ENCODE peak calls at places on chromosomes 2 and 18, in seven cellular contexts. T, P, H, J, Z, L and B are unnamed samples.

GRCh38 chr2:118529931-118530330 is 317.5 kb downstream of the EN1 start:
- DNase-seq in T (no peak), P (no peak), H (no peak), J (no peak), Z (no peak), L (no peak), B (no peak)

GRCh38 chr18:54023471-54023870 is 201.0 kb downstream of the MBD2 start:
- DNase-seq in T (no peak), P (no peak), H (no peak), J (no peak), Z (no peak), L (peak), B (no peak)

GRCh38 chr2:158103358-158104021 is 1.8 kb downstream of the UPP2 start:
- DNase-seq in T (no peak), P (no peak), H (no peak), J (peak), Z (no peak), L (no peak), B (no peak)

GRCh38 chr18:51195602-51196115 is 1.8 kb downstream of the MEX3C start:
- DNase-seq in T (no peak), P (peak), H (peak), J (peak), Z (peak), L (peak), B (no peak)

GRCh38 chr2:105576440-105577241 is 168.1 kb upstream of the NCK2 start:
- DNase-seq in T (peak), P (no peak), H (peak), J (peak), Z (peak), L (peak), B (peak)

GRCh38 chr2:183253441-183254130 is 129.3 kb downstream of the NUP35 start:
- DNase-seq in T (no peak), P (no peak), H (peak), J (no peak), Z (no peak), L (no peak), B (no peak)

GRCh38 chr2:129061079-129061785 is 742.6 kb upstream of the HS6ST1 start:
- DNase-seq in T (peak), P (no peak), H (peak), J (no peak), Z (no peak), L (no peak), B (peak)

GRCh38 chr18:11752116-11752911 is 63.2 kb downstream of the GNAL start:
- DNase-seq in T (no peak), P (no peak), H (peak), J (no peak), Z (no peak), L (no peak), B (no peak)

GRCh38 chr18:55048892-55049291 is 89.6 kb upstream of the CCDC68 start:
- DNase-seq in T (no peak), P (no peak), H (no peak), J (peak), Z (no peak), L (peak), B (no peak)

GRCh38 chr2:44777542-44777941 is 164.0 kb upstream of the SIX3 start:
- DNase-seq in T (peak), P (no peak), H (peak), J (no peak), Z (no peak), L (no peak), B (no peak)

GRCh38 chr18:21361297-21361880 is 119.4 kb downstream of the GREB1L start:
- DNase-seq in T (no peak), P (no peak), H (no peak), J (no peak), Z (peak), L (no peak), B (no peak)

GRCh38 chr2:127313359-127313758 is 19.4 kb upstream of the ERCC3 start:
- DNase-seq in T (peak), P (no peak), H (peak), J (no peak), Z (no peak), L (no peak), B (peak)

GRCh38 chr18:37222383-37223378 is 342.9 kb downstream of the CELF4 start:
- DNase-seq in T (no peak), P (no peak), H (no peak), J (no peak), Z (no peak), L (no peak), B (no peak)

GRCh38 chr2:101608411-101609317 is 88.8 kb upstream of the MAP4K4 start:
- DNase-seq in T (no peak), P (no peak), H (no peak), J (no peak), Z (no peak), L (no peak), B (no peak)

GRCh38 chr2:9312591-9312990 is 106.0 kb downstream of the ASAP2 start:
- DNase-seq in T (no peak), P (no peak), H (no peak), J (no peak), Z (no peak), L (no peak), B (no peak)

GRCh38 chr2:230899786-230900185 is 25.3 kb downstream of the GPR55 start:
- DNase-seq in T (no peak), P (no peak), H (no peak), J (no peak), Z (no peak), L (no peak), B (no peak)

GRCh38 chr2:27442981-27443323 is 771 bp downstream of the KRTCAP3 start:
- DNase-seq in T (no peak), P (peak), H (no peak), J (no peak), Z (no peak), L (no peak), B (no peak)

GRCh38 chr18:57705861-57706590 is 84.4 kb upstream of the NARS1 start:
- DNase-seq in T (no peak), P (no peak), H (no peak), J (peak), Z (no peak), L (no peak), B (no peak)

GRCh38 chr2:21694536-21694935 is 570.8 kb downstream of the TDRD15 start:
- DNase-seq in T (no peak), P (no peak), H (no peak), J (no peak), Z (no peak), L (no peak), B (no peak)

GRCh38 chr2:73877071-73877802 is 15.6 kb upstream of the ACTG2 start:
- DNase-seq in T (no peak), P (no peak), H (peak), J (no peak), Z (no peak), L (no peak), B (no peak)

GRCh38 chr18:53909668-53910067 is 314.8 kb downstream of the MBD2 start:
- DNase-seq in T (no peak), P (no peak), H (peak), J (peak), Z (no peak), L (no peak), B (peak)

GRCh38 chr2:17579605-17580318 is 39.3 kb downstream of the VSNL1 start:
- DNase-seq in T (no peak), P (no peak), H (no peak), J (no peak), Z (no peak), L (no peak), B (no peak)

GRCh38 chr2:209985879-209986278 is 16.6 kb upstream of the RPE start:
- DNase-seq in T (no peak), P (no peak), H (peak), J (no peak), Z (no peak), L (no peak), B (no peak)

GRCh38 chr2:216758431-216759155 is 63.2 kb upstream of the IGFBP5 start:
- DNase-seq in T (no peak), P (no peak), H (no peak), J (no peak), Z (no peak), L (no peak), B (no peak)

GRCh38 chr2:218230882-218231281 is 13.9 kb downstream of the ARPC2 start:
- DNase-seq in T (peak), P (peak), H (peak), J (peak), Z (no peak), L (no peak), B (no peak)

GRCh38 chr18:6628189-6628588 is 101.3 kb upstream of the ARHGAP28 start:
- DNase-seq in T (no peak), P (peak), H (no peak), J (no peak), Z (no peak), L (no peak), B (no peak)

GRCh38 chr2:156405586-156405985 is 30.6 kb upstream of the GPD2 start:
- DNase-seq in T (no peak), P (peak), H (peak), J (peak), Z (no peak), L (no peak), B (no peak)

GRCh38 chr2:65554765-65555561 is 122.6 kb upstream of the SPRED2 start:
- DNase-seq in T (no peak), P (no peak), H (peak), J (no peak), Z (no peak), L (no peak), B (no peak)

GRCh38 chr18:21241224-21242131 is 554 bp upstream of the GREB1L start:
- DNase-seq in T (no peak), P (no peak), H (peak), J (no peak), Z (no peak), L (no peak), B (no peak)

GRCh38 chr2:53913721-53914120 is 54.0 kb upstream of the GPR75 start:
- DNase-seq in T (peak), P (no peak), H (peak), J (no peak), Z (no peak), L (peak), B (no peak)

GRCh38 chr2:114550895-114551793 is 108.7 kb downstream of the DPP10 start:
- DNase-seq in T (peak), P (peak), H (peak), J (peak), Z (peak), L (no peak), B (peak)

GRCh38 chr18:32717151-32717550 is 55.7 kb downstream of the KLHL14 start:
- DNase-seq in T (no peak), P (no peak), H (no peak), J (no peak), Z (no peak), L (no peak), B (no peak)

GRCh38 chr2:120443946-120444345 is 98.0 kb downstream of the INHBB start:
- DNase-seq in T (no peak), P (peak), H (no peak), J (no peak), Z (no peak), L (no peak), B (no peak)

GRCh38 chr18:3330622-3331021 is 68.7 kb downstream of the MYL12B start:
- DNase-seq in T (no peak), P (no peak), H (no peak), J (peak), Z (no peak), L (no peak), B (no peak)

GRCh38 chr2:18244840-18245239 is 315.6 kb downstream of the RDH14 start:
- DNase-seq in T (no peak), P (no peak), H (no peak), J (no peak), Z (no peak), L (no peak), B (no peak)

GRCh38 chr2:176383100-176383499 is 113.9 kb downstream of the MTX2 start:
- DNase-seq in T (no peak), P (no peak), H (no peak), J (no peak), Z (no peak), L (no peak), B (no peak)

GRCh38 chr18:25985999-25986398 is 104.4 kb downstream of the SS18 start:
- DNase-seq in T (no peak), P (no peak), H (no peak), J (no peak), Z (no peak), L (no peak), B (no peak)